ENCODE peak calls at places on chromosomes 5 and 9, in six cellular contexts. P is A549, X is cardiac fibroblast, Y is left ventricle myocardium inferior, J is heart left ventricle, V is kidney epithelial cell. K is an unnamed sample.

GRCh38 chr9:70694758-70695157 is 280.3 kb upstream of the KLF9 start:
- DNase-seq in P (no peak), X (no peak), Y (no peak), J (no peak), V (no peak), K (no peak)

GRCh38 chr9:76519027-76519835 is 60.2 kb downstream of the GCNT1 start:
- DNase-seq in P (no peak), X (no peak), Y (no peak), J (no peak), V (peak; percentile 68), K (no peak)

GRCh38 chr9:14942037-14942436 is 31.8 kb upstream of the FREM1 start:
- DNase-seq in P (no peak), X (no peak), Y (no peak), J (no peak), V (no peak), K (no peak)

GRCh38 chr5:61052870-61053269 is 107.9 kb downstream of the NDUFAF2 start:
- DNase-seq in P (peak; percentile 66), X (peak; percentile 93), Y (no peak), J (no peak), V (peak; percentile 92), K (no peak)

GRCh38 chr5:139705655-139706587 is 57.8 kb downstream of the CXXC5 start:
- DNase-seq in P (no peak), X (no peak), Y (no peak), J (no peak), V (no peak), K (no peak)

GRCh38 chr9:5354184-5354583 is 14.5 kb upstream of the RLN1 start:
- DNase-seq in P (no peak), X (no peak), Y (no peak), J (no peak), V (no peak), K (no peak)

GRCh38 chr9:130842547-130842946 is 7.5 kb downstream of the ABL1 start:
- DNase-seq in P (no peak), X (no peak), Y (no peak), J (no peak), V (no peak), K (no peak)

GRCh38 chr9:129486496-129487306 is 134.2 kb downstream of the C9orf50 start:
- DNase-seq in P (peak; percentile 82), X (peak; percentile 74), Y (peak; percentile 86), J (peak; percentile 84), V (no peak), K (peak; percentile 87)

GRCh38 chr9:85112376-85112775 is 442.8 kb downstream of the NTRK2 start:
- DNase-seq in P (no peak), X (no peak), Y (no peak), J (no peak), V (no peak), K (no peak)

GRCh38 chr9:87338075-87338989 is 159.3 kb upstream of the DAPK1 start:
- DNase-seq in P (no peak), X (no peak), Y (no peak), J (no peak), V (no peak), K (no peak)

GRCh38 chr5:35050541-35051126 is 2.9 kb upstream of the AGXT2 start:
- DNase-seq in P (no peak), X (no peak), Y (no peak), J (no peak), V (no peak), K (no peak)

GRCh38 chr5:63262191-63262981 is 683.8 kb downstream of the LRRC70 start:
- DNase-seq in P (peak; percentile 11), X (peak; percentile 87), Y (no peak), J (no peak), V (peak; percentile 42), K (peak; percentile 36)

GRCh38 chr9:71762900-71763653 is 5.2 kb downstream of the CEMIP2 start:
- DNase-seq in P (peak; percentile 59), X (peak; percentile 84), Y (no peak), J (no peak), V (peak; percentile 80), K (no peak)

GRCh38 chr9:22022396-22022795 is 13.3 kb upstream of the CDKN2B start:
- DNase-seq in P (no peak), X (no peak), Y (no peak), J (no peak), V (no peak), K (no peak)

GRCh38 chr9:75953218-75953617 is 62.7 kb downstream of the PCSK5 start:
- DNase-seq in P (peak; percentile 59), X (peak; percentile 16), Y (no peak), J (no peak), V (no peak), K (peak; percentile 26)

GRCh38 chr9:129487307-129487657 is 133.6 kb downstream of the C9orf50 start:
- DNase-seq in P (peak; percentile 59), X (no peak), Y (no peak), J (no peak), V (no peak), K (no peak)

GRCh38 chr5:165135551-165135950 is 1630.1 kb downstream of the MAT2B start:
- DNase-seq in P (no peak), X (no peak), Y (no peak), J (no peak), V (no peak), K (no peak)

GRCh38 chr9:121709798-121710197 is 58.4 kb downstream of the DAB2IP start:
- DNase-seq in P (no peak), X (no peak), Y (no peak), J (no peak), V (no peak), K (peak; percentile 21)

GRCh38 chr5:43190755-43191603 is 1.0 kb upstream of the NIM1K start:
- DNase-seq in P (no peak), X (peak; percentile 46), Y (no peak), J (no peak), V (no peak), K (no peak)

GRCh38 chr5:149002053-149002452 is 60.8 kb downstream of the SH3TC2 start:
- DNase-seq in P (peak; percentile 76), X (peak; percentile 99), Y (no peak), J (no peak), V (peak; percentile 99), K (no peak)

GRCh38 chr9:91485006-91485405 is 61.4 kb upstream of the NFIL3 start:
- DNase-seq in P (no peak), X (peak; percentile 31), Y (no peak), J (no peak), V (no peak), K (no peak)

GRCh38 chr9:91483835-91484234 is 60.2 kb upstream of the NFIL3 start:
- DNase-seq in P (no peak), X (no peak), Y (no peak), J (no peak), V (no peak), K (no peak)

GRCh38 chr9:91481971-91482370 is 58.3 kb upstream of the NFIL3 start:
- DNase-seq in P (no peak), X (no peak), Y (no peak), J (no peak), V (no peak), K (no peak)

GRCh38 chr9:91486699-91487497 is 63.3 kb upstream of the NFIL3 start:
- DNase-seq in P (no peak), X (peak; percentile 82), Y (no peak), J (no peak), V (no peak), K (no peak)

GRCh38 chr9:91483189-91483691 is 59.6 kb upstream of the NFIL3 start:
- DNase-seq in P (no peak), X (peak; percentile 45), Y (no peak), J (peak; percentile 68), V (no peak), K (no peak)
- H3K4me3 ChIP-seq in P (no peak overlapping the region), X (no peak overlapping the region), Y (peak overlapping the region; percentile 51), J (peak overlapping the region; percentile 20), V (no peak overlapping the region), K (no peak overlapping the region)

DNA sequence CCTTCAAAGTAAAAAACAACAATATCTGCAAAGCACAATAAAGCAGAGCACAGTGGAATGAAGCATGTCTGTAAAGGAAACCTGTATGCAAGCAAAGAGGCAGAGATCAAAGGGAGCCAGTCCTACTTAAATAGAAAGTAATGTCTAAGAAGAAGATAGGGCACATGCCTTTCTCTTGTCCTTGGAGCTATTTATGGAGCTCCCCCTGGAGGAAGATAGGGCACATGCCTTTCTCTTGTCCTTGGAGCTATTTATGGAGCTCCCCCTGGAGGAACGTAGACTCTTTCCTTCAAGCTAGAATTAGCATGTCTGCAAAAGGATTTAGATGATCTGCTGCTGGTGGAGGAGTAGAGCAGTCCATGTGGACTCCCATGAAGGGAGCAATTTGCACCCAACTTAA is 168.1 kb upstream of the RASEF start:
- DNase-seq in P (no peak), X (peak; percentile 80), Y (no peak), J (no peak), V (no peak), K (no peak)
- TF ChIP-seq CTCF in P (no peak), X (peak; percentile 80), Y (peak; percentile 55), J (no peak), V (peak; percentile 29), K (peak; percentile 44)

GRCh38 chr9:89640801-89641200 is 36.0 kb downstream of the GADD45G start:
- DNase-seq in P (no peak), X (no peak), Y (no peak), J (no peak), V (no peak), K (no peak)
- H3K4me3 ChIP-seq in P (no peak overlapping the region), X (no peak overlapping the region), Y (no peak overlapping the region), J (no peak overlapping the region), V (no peak overlapping the region), K (no peak overlapping the region)

GRCh38 chr9:134320916-134321570 is 5.2 kb upstream of the RXRA start:
- DNase-seq in P (no peak), X (peak; percentile 25), Y (peak; percentile 52), J (peak; percentile 64), V (no peak), K (no peak)

GRCh38 chr9:134320195-134320885 is 5.9 kb upstream of the RXRA start:
- DNase-seq in P (no peak), X (no peak), Y (peak; percentile 11), J (peak; percentile 58), V (no peak), K (no peak)

GRCh38 chr9:134318481-134318891 is 7.8 kb upstream of the RXRA start:
- DNase-seq in P (no peak), X (no peak), Y (peak; percentile 11), J (peak; percentile 55), V (no peak), K (no peak)

GRCh38 chr9:134318941-134319305 is 7.3 kb upstream of the RXRA start:
- DNase-seq in P (no peak), X (no peak), Y (peak; percentile 5), J (peak; percentile 44), V (no peak), K (no peak)

DNA sequence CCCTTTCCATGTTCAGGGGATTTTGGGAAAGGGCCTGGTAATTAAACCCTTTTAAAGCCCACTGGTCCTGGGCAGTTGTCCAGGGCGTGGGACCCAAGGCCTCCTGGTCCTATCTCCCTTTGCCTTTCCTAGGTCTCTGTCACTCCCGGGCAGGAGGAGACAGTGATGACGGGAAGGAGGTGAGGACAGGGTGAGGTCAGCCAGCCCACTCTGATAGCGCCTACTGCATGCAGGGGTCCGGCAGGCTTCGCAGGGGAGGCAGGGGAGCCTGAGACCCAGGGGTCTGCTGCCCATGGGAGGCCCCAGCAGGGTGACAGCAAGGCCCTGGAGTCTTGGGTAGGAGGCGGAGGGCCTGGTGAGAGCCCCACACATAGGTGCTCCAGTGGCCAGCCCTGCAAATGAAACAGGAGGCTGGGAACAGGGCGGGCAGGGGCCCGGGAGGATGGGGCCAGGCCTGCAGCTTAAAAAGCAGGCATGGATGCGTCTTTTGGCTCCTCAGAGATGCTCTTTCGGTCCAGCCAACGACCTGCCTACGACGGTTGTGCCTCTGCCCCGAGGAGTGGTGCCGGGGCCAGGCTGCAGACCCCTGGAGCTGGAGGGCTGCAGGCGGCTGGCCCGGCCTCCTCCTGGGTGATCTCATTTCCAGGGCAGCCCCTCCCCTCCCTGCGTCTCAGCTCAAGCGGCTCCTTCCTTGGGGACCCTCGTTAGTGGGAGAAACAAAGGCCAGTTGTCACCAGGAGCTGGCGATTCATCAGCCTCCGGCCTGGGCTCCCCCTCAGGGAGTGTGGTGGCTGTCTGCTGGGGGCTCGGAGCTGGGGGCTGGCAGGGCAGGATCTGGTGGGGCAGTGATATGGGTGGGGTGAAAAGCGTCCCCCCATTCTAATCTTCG is 6.7 kb upstream of the RXRA start:
- DNase-seq in P (no peak), X (no peak), Y (peak; percentile 11), J (peak; percentile 53), V (no peak), K (no peak)
- TF ChIP-seq CTCF in P (no peak), X (no peak), Y (no peak), J (no peak), V (no peak), K (no peak)